ENCODE peak calls at places on chromosome 7, in seven cellular contexts. N is skeletal muscle cell, R is NB4, P is kidney, W is heart right ventricle, E is GM06990, X is choroid plexus epithelial cell. S is an unnamed sample.

GRCh38 chr7:128963327-128963757 is 25.6 kb downstream of the IRF5 start:
- DNase-seq in N (no peak), R (no peak), P (no peak), W (no peak), E (no peak), X (peak), S (no peak)

GRCh38 chr7:18895456-18895855 is 222.0 kb downstream of the TWIST1 start:
- DNase-seq in N (no peak), R (no peak), P (no peak), W (no peak), E (no peak), X (peak), S (no peak)

GRCh38 chr7:27840314-27840713 is 100.4 kb downstream of the TAX1BP1 start:
- DNase-seq in N (no peak), R (no peak), P (no peak), W (no peak), E (no peak), X (no peak), S (no peak)

GRCh38 chr7:31043035-31043434 is 9.1 kb upstream of the ADCYAP1R1 start:
- DNase-seq in N (no peak), R (no peak), P (no peak), W (no peak), E (no peak), X (no peak), S (no peak)

GRCh38 chr7:133633055-133633454 is 380.2 kb downstream of the EXOC4 start:
- DNase-seq in N (peak), R (peak), P (no peak), W (no peak), E (no peak), X (peak), S (no peak)

GRCh38 chr7:9645756-9646155 is 1212.3 kb downstream of the NXPH1 start:
- DNase-seq in N (no peak), R (no peak), P (no peak), W (no peak), E (no peak), X (peak), S (no peak)

GRCh38 chr7:2982831-2983230 is 60.8 kb downstream of the CARD11 start:
- DNase-seq in N (no peak), R (no peak), P (peak), W (no peak), E (no peak), X (no peak), S (peak)

GRCh38 chr7:123190109-123190831 is 9.5 kb downstream of the SLC13A1 start:
- DNase-seq in N (no peak), R (peak), P (peak), W (no peak), E (peak), X (no peak), S (no peak)

GRCh38 chr7:1666779-1667565 is 3.1 kb upstream of the ELFN1 start:
- DNase-seq in N (no peak), R (no peak), P (peak), W (no peak), E (no peak), X (no peak), S (peak)

GRCh38 chr7:131141443-131141967 is 186.2 kb upstream of the MKLN1 start:
- DNase-seq in N (no peak), R (no peak), P (no peak), W (no peak), E (no peak), X (no peak), S (no peak)

GRCh38 chr7:116800594-116800993 is 61.8 kb upstream of the CAPZA2 start:
- DNase-seq in N (no peak), R (no peak), P (no peak), W (no peak), E (no peak), X (no peak), S (no peak)

GRCh38 chr7:111413796-111414195 is 148.5 kb downstream of the IMMP2L start:
- DNase-seq in N (peak), R (no peak), P (no peak), W (peak), E (no peak), X (peak), S (no peak)

GRCh38 chr7:126462405-126462804 is 790.3 kb downstream of the GRM8 start:
- DNase-seq in N (no peak), R (no peak), P (no peak), W (no peak), E (no peak), X (no peak), S (no peak)

GRCh38 chr7:44073664-44074348 is 8.4 kb upstream of the PGAM2 start:
- DNase-seq in N (no peak), R (peak), P (peak), W (peak), E (peak), X (no peak), S (peak)

GRCh38 chr7:68841004-68841403 is 757.3 kb upstream of the AUTS2 start:
- DNase-seq in N (no peak), R (no peak), P (no peak), W (no peak), E (no peak), X (peak), S (no peak)

GRCh38 chr7:91357379-91357778 is 93.1 kb downstream of the FZD1 start:
- DNase-seq in N (no peak), R (no peak), P (no peak), W (no peak), E (no peak), X (no peak), S (no peak)

GRCh38 chr7:35536396-35536826 is 158.5 kb downstream of the HERPUD2 start:
- DNase-seq in N (no peak), R (no peak), P (no peak), W (no peak), E (no peak), X (no peak), S (peak)

GRCh38 chr7:133512560-133512959 is 259.7 kb downstream of the EXOC4 start:
- DNase-seq in N (peak), R (no peak), P (no peak), W (no peak), E (no peak), X (peak), S (no peak)

GRCh38 chr7:51288896-51289607 is 27.6 kb downstream of the COBL start:
- DNase-seq in N (no peak), R (no peak), P (peak), W (no peak), E (no peak), X (no peak), S (no peak)

GRCh38 chr7:51286392-51286791 is 30.2 kb downstream of the COBL start:
- DNase-seq in N (no peak), R (no peak), P (no peak), W (no peak), E (no peak), X (no peak), S (no peak)

GRCh38 chr7:51292596-51292995 is 24.0 kb downstream of the COBL start:
- DNase-seq in N (no peak), R (no peak), P (peak), W (no peak), E (no peak), X (no peak), S (no peak)

GRCh38 chr7:51290702-51291290 is 25.8 kb downstream of the COBL start:
- DNase-seq in N (no peak), R (no peak), P (peak), W (no peak), E (no peak), X (no peak), S (no peak)

DNA sequence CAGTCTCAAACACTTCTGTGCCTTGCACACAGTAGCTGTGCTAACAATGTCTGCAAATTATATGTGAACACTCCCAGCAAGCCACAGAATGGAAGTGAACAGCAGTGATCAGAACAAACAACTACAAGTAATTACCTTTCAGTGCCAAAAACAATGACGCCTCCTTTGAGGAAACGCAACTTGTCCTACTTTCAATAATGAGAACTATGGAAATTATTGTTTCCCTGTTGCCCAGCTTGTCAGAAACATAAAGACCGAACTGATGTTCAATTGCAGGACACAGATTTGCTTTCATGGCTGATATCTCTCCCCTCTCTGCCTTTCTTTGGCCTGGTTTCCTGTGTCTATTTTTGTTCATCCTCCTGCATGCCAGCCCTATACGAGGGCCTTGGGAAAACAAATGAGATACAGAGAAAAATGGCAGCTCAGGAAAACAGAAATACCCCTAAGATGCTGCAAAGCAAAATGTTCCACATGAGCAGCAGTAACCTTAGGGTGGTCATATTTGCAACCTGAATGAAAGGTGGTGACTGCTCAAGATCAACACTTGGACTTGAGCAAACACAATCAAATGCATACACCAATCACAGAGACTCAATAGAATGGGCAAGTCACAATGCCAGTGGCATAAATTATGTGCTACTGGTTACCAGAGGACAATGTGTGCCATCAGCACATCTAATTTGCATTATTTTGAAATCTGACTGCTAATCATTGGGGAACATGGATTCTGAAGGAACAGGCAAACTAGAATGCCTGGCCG is 26.8 kb downstream of the COBL start:
- DNase-seq in N (no peak), R (no peak), P (no peak), W (no peak), E (no peak), X (no peak), S (no peak)
- H3K4me3 ChIP-seq in N (no peak), R (no peak), P (no peak), W (peak), E (no peak), X (no peak), S (no peak)

GRCh38 chr7:74290999-74291441 is 1.8 kb downstream of the CLIP2 start:
- DNase-seq in N (no peak), R (peak), P (no peak), W (no peak), E (no peak), X (no peak), S (no peak)
- H3K4me3 ChIP-seq in N (peak), R (peak), P (peak), W (peak), E (peak), X (peak), S (no peak)

GRCh38 chr7:135645296-135645904 is 16.9 kb upstream of the STMP1 start:
- DNase-seq in N (no peak), R (peak), P (no peak), W (peak), E (no peak), X (peak), S (no peak)

GRCh38 chr7:135647755-135648154 is 14.6 kb upstream of the STMP1 start:
- DNase-seq in N (no peak), R (no peak), P (no peak), W (no peak), E (no peak), X (no peak), S (no peak)

GRCh38 chr7:135650831-135651573 is 11.3 kb upstream of the STMP1 start:
- DNase-seq in N (peak), R (peak), P (no peak), W (no peak), E (no peak), X (peak), S (no peak)

GRCh38 chr7:135644729-135645128 is 17.6 kb upstream of the STMP1 start:
- DNase-seq in N (no peak), R (no peak), P (no peak), W (no peak), E (no peak), X (no peak), S (no peak)

GRCh38 chr7:135648235-135648634 is 14.1 kb upstream of the STMP1 start:
- DNase-seq in N (no peak), R (no peak), P (no peak), W (no peak), E (no peak), X (no peak), S (no peak)
- H3K4me3 ChIP-seq in N (no peak), R (no peak), P (no peak), W (no peak), E (no peak), X (no peak), S (no peak)

GRCh38 chr7:78765985-78766729 is 687.3 kb downstream of the MAGI2 start:
- DNase-seq in N (no peak), R (no peak), P (no peak), W (no peak), E (no peak), X (no peak), S (no peak)

GRCh38 chr7:78768859-78769258 is 684.6 kb downstream of the MAGI2 start:
- DNase-seq in N (no peak), R (no peak), P (no peak), W (no peak), E (no peak), X (peak), S (no peak)

GRCh38 chr7:78764571-78764970 is 688.9 kb downstream of the MAGI2 start:
- DNase-seq in N (no peak), R (no peak), P (no peak), W (no peak), E (no peak), X (no peak), S (no peak)

GRCh38 chr7:78770422-78771410 is 682.8 kb downstream of the MAGI2 start:
- DNase-seq in N (no peak), R (no peak), P (no peak), W (no peak), E (no peak), X (peak), S (no peak)

DNA sequence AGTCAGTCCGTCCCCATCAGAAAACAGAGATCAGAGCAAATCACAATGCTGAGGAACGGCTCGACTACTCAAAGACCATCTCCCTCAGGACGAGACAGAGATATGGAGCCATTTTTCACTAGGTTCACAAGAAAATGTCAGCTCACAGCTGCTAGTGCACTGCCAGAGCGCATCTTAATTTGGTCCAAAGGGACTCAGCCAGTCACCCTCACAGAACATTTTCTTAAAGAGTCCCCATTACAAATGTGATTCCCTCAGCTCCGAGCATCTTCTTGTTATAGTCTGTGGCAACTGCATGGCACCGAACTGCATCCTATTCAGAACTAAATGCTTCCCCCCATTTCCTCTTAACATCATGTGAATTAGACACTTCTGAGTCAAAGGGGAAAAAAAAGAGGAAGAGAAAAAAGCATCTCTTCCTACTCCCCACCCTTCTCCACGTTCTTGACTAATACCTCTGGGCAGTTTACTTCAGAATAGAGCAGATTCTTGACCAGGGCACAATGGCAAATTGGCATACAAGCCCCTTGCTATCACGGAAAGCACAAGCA is 683.8 kb downstream of the MAGI2 start:
- DNase-seq in N (no peak), R (peak), P (no peak), W (no peak), E (peak), X (peak), S (no peak)
- H3K4me3 ChIP-seq in N (peak), R (no peak), P (peak), W (peak), E (peak), X (peak), S (no peak)

DNA sequence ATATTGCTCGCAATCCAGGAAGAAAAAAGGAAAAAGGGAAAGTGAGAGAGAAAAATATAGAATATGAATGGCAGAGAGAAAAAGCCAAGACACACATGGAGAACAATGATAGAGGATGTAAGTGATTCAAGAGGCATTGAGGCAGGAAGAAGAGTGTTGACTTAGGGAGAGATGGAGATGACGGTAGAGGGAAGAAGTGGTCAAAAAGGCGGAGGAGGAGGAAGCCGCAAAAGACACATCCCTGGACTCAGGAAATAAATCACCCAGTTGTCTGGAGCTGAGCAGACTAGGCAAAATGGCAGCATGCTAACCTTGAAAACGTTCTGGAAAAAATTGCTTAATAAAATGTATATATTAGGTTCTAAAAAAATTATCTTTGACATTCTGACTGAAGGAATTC is 17.7 kb upstream of the GPR37 start:
- DNase-seq in N (no peak), R (no peak), P (no peak), W (no peak), E (no peak), X (no peak), S (no peak)
- H3K4me3 ChIP-seq in N (no peak), R (no peak), P (no peak), W (no peak), E (no peak), X (no peak), S (no peak)

GRCh38 chr7:139829654-139830130 is 628 bp downstream of the TBXAS1 start:
- DNase-seq in N (no peak), R (peak), P (no peak), W (no peak), E (peak), X (peak), S (no peak)
- H3K4me3 ChIP-seq in N (no peak), R (peak), P (peak), W (no peak), E (peak), X (no peak), S (peak)

GRCh38 chr7:100171840-100172239 is 3.4 kb upstream of the GAL3ST4 start:
- DNase-seq in N (no peak), R (no peak), P (peak), W (no peak), E (no peak), X (no peak), S (peak)
- H3K4me3 ChIP-seq in N (no peak), R (no peak), P (no peak), W (peak), E (peak), X (no peak), S (peak)

S was measured in spleen.